ENCODE peak calls at places on chromosomes 5 and 9, in four cellular contexts. P is activated naive CD8-positive, alpha-beta T cell treated with anti-CD3 and anti-CD28 coated beads, Interleukin-2, amount 50 U/mL, for 24 hours; Q is activated T-cell treated with anti-CD3 and anti-CD28 coated beads, Interleukin-2, amount 50 U/mL, for 72 hours; V is activated CD4-positive, alpha-beta T cell treated with anti-CD3 and anti-CD28 coated beads for 24 hours. D is an unnamed sample.

GRCh38 chr9:87386490-87386889 is 111.2 kb upstream of the DAPK1 start:
- DNase-seq in P (no peak), Q (no peak), V (no peak), D (no peak)

GRCh38 chr9:127575875-127576778 is 36.0 kb upstream of the STXBP1 start:
- DNase-seq in P (no peak), Q (no peak), V (no peak), D (no peak)

GRCh38 chr9:106420511-106420944 is 442.4 kb upstream of the ZNF462 start:
- DNase-seq in P (peak; percentile 3), Q (peak; percentile 55), V (no peak), D (no peak)

GRCh38 chr5:164824671-164825070 is 1319.3 kb downstream of the MAT2B start:
- DNase-seq in P (no peak), Q (no peak), V (no peak), D (no peak)

GRCh38 chr5:160166069-160166972 is 47.1 kb upstream of the PWWP2A start:
- DNase-seq in P (no peak), Q (no peak), V (no peak), D (no peak)

GRCh38 chr5:107805166-107805565 is 134.4 kb upstream of the EFNA5 start:
- DNase-seq in P (no peak), Q (no peak), V (no peak), D (no peak)

GRCh38 chr5:89457411-89458329 is 574.7 kb upstream of the MEF2C start:
- DNase-seq in P (no peak), Q (no peak), V (no peak), D (peak; percentile 50)

GRCh38 chr9:121902483-121903135 is 190.5 kb downstream of the TTLL11 start:
- DNase-seq in P (no peak), Q (no peak), V (no peak), D (no peak)

GRCh38 chr5:113569396-113569795 is 55.9 kb downstream of the YTHDC2 start:
- DNase-seq in P (no peak), Q (no peak), V (no peak), D (no peak)

GRCh38 chr5:68172314-68172713 is 43.2 kb upstream of the PIK3R1 start:
- DNase-seq in P (no peak), Q (no peak), V (no peak), D (no peak)